ENCODE peak calls at places on chromosomes 4 and X, in eight cellular contexts. One of them, this sample, is unnamed.

GRCh38 chrX:26208012-26208411 is 8.0 kb upstream of the MAGEB5 start:
- DNase-seq in glutamatergic neuron: no peak
- DNase-seq in H7: no peak
- DNase-seq in stimulated activated CD4-positive, alpha-beta T cell treated with anti-CD3 and anti-CD28 coated beads, Interleukin-2, amount 100 ng/mL, for 24 hours: no peak
- DNase-seq in CD8-positive, alpha-beta T cell: no peak
- DNase-seq in lower leg skin: no peak
- DNase-seq in NCI-H2081: no peak
- DNase-seq in neural crest cell: no peak
- DNase-seq in this sample: no peak

GRCh38 chr4:54189140-54189539 is 40.0 kb upstream of the PDGFRA start:
- DNase-seq in glutamatergic neuron: no peak
- DNase-seq in lower leg skin: no peak
- DNase-seq in neural crest cell: no peak
- DNase-seq in NCI-H2081: no peak
- DNase-seq in H7: no peak
- DNase-seq in stimulated activated CD4-positive, alpha-beta T cell treated with anti-CD3 and anti-CD28 coated beads, Interleukin-2, amount 100 ng/mL, for 24 hours: no peak
- DNase-seq in CD8-positive, alpha-beta T cell: no peak
- DNase-seq in this sample: no peak

GRCh38 chrX:97876697-97877407 is 993.1 kb downstream of the RPA4 start:
- DNase-seq in NCI-H2081: no peak
- DNase-seq in neural crest cell: no peak
- DNase-seq in stimulated activated CD4-positive, alpha-beta T cell treated with anti-CD3 and anti-CD28 coated beads, Interleukin-2, amount 100 ng/mL, for 24 hours: no peak
- DNase-seq in lower leg skin: no peak
- DNase-seq in CD8-positive, alpha-beta T cell: no peak
- DNase-seq in H7: no peak
- DNase-seq in glutamatergic neuron: no peak
- DNase-seq in this sample: no peak

GRCh38 chr4:162458051-162458450 is 294.3 kb upstream of the FSTL5 start:
- DNase-seq in glutamatergic neuron: no peak
- DNase-seq in CD8-positive, alpha-beta T cell: no peak
- DNase-seq in H7: no peak
- DNase-seq in lower leg skin: no peak
- DNase-seq in stimulated activated CD4-positive, alpha-beta T cell treated with anti-CD3 and anti-CD28 coated beads, Interleukin-2, amount 100 ng/mL, for 24 hours: no peak
- DNase-seq in NCI-H2081: no peak
- DNase-seq in neural crest cell: no peak
- DNase-seq in this sample: no peak

GRCh38 chrX:11666180-11666579 is 460 bp upstream of the ARHGAP6 start:
- DNase-seq in CD8-positive, alpha-beta T cell: no peak
- DNase-seq in H7: peak; percentile 82
- DNase-seq in stimulated activated CD4-positive, alpha-beta T cell treated with anti-CD3 and anti-CD28 coated beads, Interleukin-2, amount 100 ng/mL, for 24 hours: no peak
- DNase-seq in glutamatergic neuron: peak; percentile 30
- DNase-seq in neural crest cell: peak; percentile 24
- DNase-seq in lower leg skin: no peak
- DNase-seq in NCI-H2081: no peak
- DNase-seq in this sample: no peak

GRCh38 chr4:158071931-158072330 is 100.9 kb downstream of the GASK1B start:
- DNase-seq in lower leg skin: no peak
- DNase-seq in CD8-positive, alpha-beta T cell: no peak
- DNase-seq in H7: no peak
- DNase-seq in stimulated activated CD4-positive, alpha-beta T cell treated with anti-CD3 and anti-CD28 coated beads, Interleukin-2, amount 100 ng/mL, for 24 hours: no peak
- DNase-seq in neural crest cell: no peak
- DNase-seq in glutamatergic neuron: no peak
- DNase-seq in NCI-H2081: no peak
- DNase-seq in this sample: no peak

GRCh38 chr4:157052429-157053040 is 23.4 kb upstream of the GLRB start:
- DNase-seq in H7: no peak
- DNase-seq in stimulated activated CD4-positive, alpha-beta T cell treated with anti-CD3 and anti-CD28 coated beads, Interleukin-2, amount 100 ng/mL, for 24 hours: no peak
- DNase-seq in glutamatergic neuron: no peak
- DNase-seq in neural crest cell: no peak
- DNase-seq in NCI-H2081: no peak
- DNase-seq in CD8-positive, alpha-beta T cell: no peak
- DNase-seq in lower leg skin: no peak
- DNase-seq in this sample: no peak

GRCh38 chr4:6239968-6240367 is 29.7 kb upstream of the WFS1 start:
- DNase-seq in stimulated activated CD4-positive, alpha-beta T cell treated with anti-CD3 and anti-CD28 coated beads, Interleukin-2, amount 100 ng/mL, for 24 hours: no peak
- DNase-seq in H7: no peak
- DNase-seq in neural crest cell: no peak
- DNase-seq in CD8-positive, alpha-beta T cell: no peak
- DNase-seq in lower leg skin: no peak
- DNase-seq in glutamatergic neuron: peak; percentile 9
- DNase-seq in NCI-H2081: no peak
- DNase-seq in this sample: no peak

GRCh38 chr4:49032440-49033161 is 46.5 kb downstream of the CWH43 start:
- DNase-seq in NCI-H2081: peak; percentile 20
- DNase-seq in lower leg skin: no peak
- DNase-seq in stimulated activated CD4-positive, alpha-beta T cell treated with anti-CD3 and anti-CD28 coated beads, Interleukin-2, amount 100 ng/mL, for 24 hours: no peak
- DNase-seq in glutamatergic neuron: no peak
- DNase-seq in CD8-positive, alpha-beta T cell: no peak
- DNase-seq in H7: peak; percentile 8
- DNase-seq in neural crest cell: peak; percentile 4
- DNase-seq in this sample: no peak

GRCh38 chrX:51814066-51814465 is 70.8 kb downstream of the GSPT2 start:
- DNase-seq in stimulated activated CD4-positive, alpha-beta T cell treated with anti-CD3 and anti-CD28 coated beads, Interleukin-2, amount 100 ng/mL, for 24 hours: no peak
- DNase-seq in lower leg skin: no peak
- DNase-seq in CD8-positive, alpha-beta T cell: no peak
- DNase-seq in NCI-H2081: no peak
- DNase-seq in H7: no peak
- DNase-seq in neural crest cell: no peak
- DNase-seq in glutamatergic neuron: no peak
- DNase-seq in this sample: no peak

GRCh38 chr4:8556341-8557150 is 23.6 kb upstream of the GPR78 start:
- DNase-seq in glutamatergic neuron: no peak
- DNase-seq in CD8-positive, alpha-beta T cell: no peak
- DNase-seq in stimulated activated CD4-positive, alpha-beta T cell treated with anti-CD3 and anti-CD28 coated beads, Interleukin-2, amount 100 ng/mL, for 24 hours: no peak
- DNase-seq in lower leg skin: no peak
- DNase-seq in neural crest cell: no peak
- DNase-seq in H7: peak; percentile 40
- DNase-seq in NCI-H2081: no peak
- DNase-seq in this sample: no peak

GRCh38 chr4:20196476-20196875 is 55.2 kb upstream of the SLIT2 start:
- DNase-seq in stimulated activated CD4-positive, alpha-beta T cell treated with anti-CD3 and anti-CD28 coated beads, Interleukin-2, amount 100 ng/mL, for 24 hours: no peak
- DNase-seq in lower leg skin: no peak
- DNase-seq in neural crest cell: no peak
- DNase-seq in NCI-H2081: no peak
- DNase-seq in CD8-positive, alpha-beta T cell: no peak
- DNase-seq in H7: no peak
- DNase-seq in glutamatergic neuron: no peak
- DNase-seq in this sample: no peak

GRCh38 chr4:2939383-2940243 is 23.6 kb downstream of the NOP14 start:
- DNase-seq in CD8-positive, alpha-beta T cell: no peak
- DNase-seq in lower leg skin: peak; percentile 12
- DNase-seq in neural crest cell: no peak
- DNase-seq in stimulated activated CD4-positive, alpha-beta T cell treated with anti-CD3 and anti-CD28 coated beads, Interleukin-2, amount 100 ng/mL, for 24 hours: peak; percentile 37
- DNase-seq in H7: peak; percentile 38
- DNase-seq in NCI-H2081: no peak
- DNase-seq in glutamatergic neuron: no peak
- DNase-seq in this sample: peak; percentile 1

GRCh38 chr4:29805245-29805644 is 914.9 kb upstream of the PCDH7 start:
- DNase-seq in H7: peak; percentile 1
- DNase-seq in NCI-H2081: peak; percentile 26
- DNase-seq in lower leg skin: no peak
- DNase-seq in neural crest cell: no peak
- DNase-seq in stimulated activated CD4-positive, alpha-beta T cell treated with anti-CD3 and anti-CD28 coated beads, Interleukin-2, amount 100 ng/mL, for 24 hours: no peak
- DNase-seq in glutamatergic neuron: no peak
- DNase-seq in CD8-positive, alpha-beta T cell: no peak
- DNase-seq in this sample: no peak

GRCh38 chr4:121989715-121990114 is 37.9 kb upstream of the TRPC3 start:
- DNase-seq in neural crest cell: no peak
- DNase-seq in lower leg skin: no peak
- DNase-seq in H7: peak; percentile 17
- DNase-seq in NCI-H2081: no peak
- DNase-seq in stimulated activated CD4-positive, alpha-beta T cell treated with anti-CD3 and anti-CD28 coated beads, Interleukin-2, amount 100 ng/mL, for 24 hours: no peak
- DNase-seq in glutamatergic neuron: no peak
- DNase-seq in CD8-positive, alpha-beta T cell: no peak
- DNase-seq in this sample: no peak

GRCh38 chrX:11756354-11757318 is 1.4 kb upstream of the MSL3 start:
- DNase-seq in NCI-H2081: no peak
- DNase-seq in H7: no peak
- DNase-seq in stimulated activated CD4-positive, alpha-beta T cell treated with anti-CD3 and anti-CD28 coated beads, Interleukin-2, amount 100 ng/mL, for 24 hours: no peak
- DNase-seq in lower leg skin: no peak
- DNase-seq in neural crest cell: no peak
- DNase-seq in glutamatergic neuron: no peak
- DNase-seq in CD8-positive, alpha-beta T cell: no peak
- DNase-seq in this sample: no peak

GRCh38 chr4:8534129-8534528 is 46.1 kb upstream of the GPR78 start:
- DNase-seq in NCI-H2081: no peak
- DNase-seq in lower leg skin: no peak
- DNase-seq in stimulated activated CD4-positive, alpha-beta T cell treated with anti-CD3 and anti-CD28 coated beads, Interleukin-2, amount 100 ng/mL, for 24 hours: no peak
- DNase-seq in CD8-positive, alpha-beta T cell: no peak
- DNase-seq in H7: peak; percentile 83
- DNase-seq in neural crest cell: no peak
- DNase-seq in glutamatergic neuron: no peak
- DNase-seq in this sample: no peak